ENCODE peak calls at places on chromosomes 6 and 20, in four cellular contexts. L is stimulated activated naive CD8-positive, alpha-beta T cell treated with anti-CD3 and anti-CD28 coated beads, Interleukin-15, Interleukin-2, amounts not matched to agents 100 U/mL and 50 U/mL, for 24 hours; K is trophoblast cell; R is stromal cell of bone marrow. A is an unnamed sample.

GRCh38 chr20:11497543-11497942 is 420.1 kb upstream of the BTBD3 start:
- DNase-seq in L (no peak), R (no peak), K (no peak), A (no peak)

GRCh38 chr6:31581511-31582229 is 554 bp downstream of the LTB start:
- DNase-seq in R (no peak), L (no peak), K (no peak), A (no peak)

GRCh38 chr20:47400685-47401084 is 44.2 kb upstream of the ZMYND8 start:
- DNase-seq in L (no peak), R (no peak), K (no peak), A (no peak)

GRCh38 chr20:32742322-32743236 is 688 bp downstream of the COMMD7 start:
- DNase-seq in R (no peak), K (no peak), L (peak; percentile 34), A (no peak)

GRCh38 chr6:89941031-89941775 is 46.9 kb downstream of the GJA10 start:
- DNase-seq in L (peak; percentile 3), K (no peak), R (no peak), A (no peak)

GRCh38 chr6:125747589-125748533 is 1.6 kb upstream of the HEY2 start:
- DNase-seq in K (peak; percentile 90), L (peak; percentile 34), R (no peak), A (peak; percentile 42)

GRCh38 chr6:90068835-90069478 is 174.7 kb downstream of the GJA10 start:
- DNase-seq in R (no peak), L (no peak), K (no peak), A (no peak)

GRCh38 chr6:105509506-105510331 is 106.8 kb upstream of the PREP start:
- DNase-seq in K (no peak), L (no peak), R (no peak), A (no peak)

GRCh38 chr20:48632825-48633619 is 194.8 kb downstream of the PREX1 start:
- DNase-seq in L (no peak), K (no peak), R (no peak), A (no peak)

GRCh38 chr20:24095753-24096152 is 107.2 kb upstream of the GGTLC1 start:
- DNase-seq in L (no peak), K (peak; percentile 54), R (no peak), A (no peak)

GRCh38 chr6:92522589-92522988 is 896.8 kb downstream of the EPHA7 start:
- DNase-seq in K (no peak), L (no peak), R (no peak), A (no peak)